ENCODE peak calls at places on chromosome 14, in five cellular contexts. I, O, C, H and Q are unnamed samples.

GRCh38 chr14:76720382-76720813 is 40.9 kb upstream of the VASH1 start:
- DNase-seq in I (no peak), O (peak; percentile 78), C (peak; percentile 90), H (no peak), Q (no peak)

GRCh38 chr14:72126561-72126960 is 194.3 kb downstream of the RGS6 start:
- DNase-seq in I (no peak), O (no peak), C (no peak), H (no peak), Q (no peak)

GRCh38 chr14:39265741-39266588 is 32.2 kb downstream of the MIA2 start:
- DNase-seq in I (no peak), O (no peak), C (no peak), H (no peak), Q (no peak)

GRCh38 chr14:102819176-102819628 is 42.0 kb downstream of the TRAF3 start:
- DNase-seq in I (peak; percentile 21), O (no peak), C (no peak), H (peak; percentile 31), Q (peak; percentile 23)

GRCh38 chr14:91354221-91354916 is 63.3 kb downstream of the CCDC88C start:
- DNase-seq in I (no peak), O (no peak), C (peak; percentile 57), H (no peak), Q (no peak)

GRCh38 chr14:60328588-60328987 is 79.6 kb downstream of the PPM1A start:
- DNase-seq in I (no peak), O (no peak), C (no peak), H (no peak), Q (no peak)

GRCh38 chr14:58455593-58456265 is 28.2 kb downstream of the KIAA0586 start:
- DNase-seq in I (no peak), O (no peak), C (no peak), H (no peak), Q (no peak)

GRCh38 chr14:32329690-32330290 is 692 bp downstream of the AKAP6 start:
- DNase-seq in I (no peak), O (no peak), C (no peak), H (no peak), Q (no peak)

GRCh38 chr14:49621114-49621881 is 699 bp downstream of the MGAT2 start:
- DNase-seq in I (no peak), O (peak; percentile 68), C (peak; percentile 84), H (peak; percentile 29), Q (peak; percentile 9)

GRCh38 chr14:23513005-23513412 is 38.6 kb downstream of the ZFHX2 start:
- DNase-seq in I (no peak), O (no peak), C (no peak), H (no peak), Q (no peak)

GRCh38 chr14:98752660-98753059 is 519.3 kb downstream of the BCL11B start:
- DNase-seq in I (no peak), O (no peak), C (no peak), H (no peak), Q (no peak)

GRCh38 chr14:96799489-96800056 is 2.4 kb downstream of the VRK1 start:
- DNase-seq in I (no peak), O (no peak), C (no peak), H (no peak), Q (no peak)

GRCh38 chr14:50335989-50336391 is 23.9 kb downstream of the DMAC2L start:
- DNase-seq in I (no peak), O (no peak), C (peak; percentile 25), H (no peak), Q (no peak)

GRCh38 chr14:73754911-73755360 is 40.8 kb upstream of the PNMA1 start:
- DNase-seq in I (no peak), O (peak; percentile 60), C (peak; percentile 66), H (no peak), Q (no peak)

GRCh38 chr14:102187583-102188001 is 47.9 kb downstream of the WDR20 start:
- DNase-seq in I (no peak), O (no peak), C (no peak), H (no peak), Q (no peak)

GRCh38 chr14:61510736-61511557 is 184.4 kb upstream of the HIF1A start:
- DNase-seq in I (no peak), O (no peak), C (no peak), H (no peak), Q (no peak)

GRCh38 chr14:91946313-91947195 is 940 bp downstream of the FBLN5 start:
- DNase-seq in I (no peak), O (no peak), C (no peak), H (no peak), Q (no peak)

GRCh38 chr14:89469210-89470198 is 52.5 kb upstream of the FOXN3 start:
- DNase-seq in I (no peak), O (no peak), C (no peak), H (no peak), Q (no peak)

GRCh38 chr14:58871972-58872530 is 234.3 kb downstream of the DACT1 start:
- DNase-seq in I (no peak), O (no peak), C (no peak), H (no peak), Q (no peak)

GRCh38 chr14:64191756-64192155 is 102.4 kb downstream of the ESR2 start:
- DNase-seq in I (no peak), O (no peak), C (no peak), H (no peak), Q (no peak)

GRCh38 chr14:99215277-99215676 is 56.7 kb downstream of the BCL11B start:
- DNase-seq in I (no peak), O (no peak), C (no peak), H (no peak), Q (no peak)

GRCh38 chr14:25053585-25053984 is 3.6 kb upstream of the STXBP6 start:
- DNase-seq in I (no peak), O (no peak), C (no peak), H (no peak), Q (no peak)

GRCh38 chr14:103144085-103144484 is 20.8 kb downstream of the TNFAIP2 start:
- DNase-seq in I (no peak), O (no peak), C (no peak), H (no peak), Q (no peak)

GRCh38 chr14:68466491-68466977 is 326.3 kb downstream of the ZFP36L1 start:
- DNase-seq in I (no peak), O (no peak), C (no peak), H (no peak), Q (no peak)

GRCh38 chr14:93984987-93985410 is 8.6 kb upstream of the ASB2 start:
- DNase-seq in I (no peak), O (no peak), C (no peak), H (no peak), Q (no peak)

GRCh38 chr14:95935228-95935822 is 58.7 kb downstream of the TUNAR start:
- DNase-seq in I (no peak), O (no peak), C (no peak), H (peak; percentile 7), Q (no peak)

GRCh38 chr14:45868377-45868776 is 615.4 kb upstream of the MIS18BP1 start:
- DNase-seq in I (no peak), O (no peak), C (no peak), H (no peak), Q (no peak)

GRCh38 chr14:94021416-94022157 is 4.6 kb upstream of the OTUB2 start:
- DNase-seq in I (no peak), O (no peak), C (no peak), H (no peak), Q (no peak)

GRCh38 chr14:99635116-99635515 is 9.8 kb upstream of the HHIPL1 start:
- DNase-seq in I (no peak), O (no peak), C (no peak), H (no peak), Q (no peak)

GRCh38 chr14:44529026-44529425 is 21.9 kb upstream of the FSCB start:
- DNase-seq in I (no peak), O (no peak), C (no peak), H (no peak), Q (no peak)

GRCh38 chr14:100786820-100787219 is 39.1 kb upstream of the MEG3 start:
- DNase-seq in I (no peak), O (no peak), C (no peak), H (no peak), Q (no peak)
- H3K27me3 ChIP-seq in I (no peaks in the 10 kb centered on the region), O (no peaks in the 10 kb centered on the region), C (no peaks in the 10 kb centered on the region), H (no peaks in the 10 kb centered on the region), Q (no peaks in the 10 kb centered on the region)

GRCh38 chr14:31241450-31242114 is 34.0 kb upstream of the HECTD1 start:
- DNase-seq in I (no peak), O (no peak), C (peak; percentile 23), H (no peak), Q (no peak)
- H3K4me3 ChIP-seq in I (no peak overlapping the region), O (no peak overlapping the region), C (no peak overlapping the region), H (no peak overlapping the region), Q (no peak overlapping the region)

GRCh38 chr14:87097021-87097420 is 896.0 kb downstream of the GALC start:
- DNase-seq in I (no peak), O (no peak), C (no peak), H (no peak), Q (no peak)
- H3K27ac ChIP-seq in I (no peak overlapping the region), O (no peak overlapping the region), C (no peak overlapping the region), H (no peak overlapping the region), Q (no peak overlapping the region)

DNA sequence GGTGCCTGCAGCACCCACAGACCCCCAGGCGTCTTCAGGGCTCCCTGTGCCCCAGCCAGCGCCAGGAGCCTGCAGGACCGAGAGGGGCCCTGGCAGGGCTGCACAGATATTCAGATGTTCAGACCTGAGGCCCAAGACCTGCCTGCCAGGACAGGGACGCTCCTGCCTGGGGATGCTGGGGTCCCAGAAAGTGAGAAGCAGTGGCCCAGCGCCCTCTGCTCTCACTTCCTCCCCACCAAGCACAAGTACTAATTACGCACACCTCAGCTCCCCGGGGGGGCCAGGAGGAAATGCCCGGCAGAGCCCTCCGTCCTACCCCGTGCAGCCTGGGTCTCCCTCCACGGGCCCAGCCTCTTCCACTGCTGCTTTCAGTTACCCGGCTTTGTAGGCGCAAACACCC is 28.8 kb upstream of the INF2 start:
- DNase-seq in I (no peak), O (no peak), C (no peak), H (no peak), Q (no peak)
- H3K27me3 ChIP-seq in I (peaks cover 7% of the 10 kb centered on the region), O (no peaks in the 10 kb centered on the region), C (no peaks in the 10 kb centered on the region), H (peaks cover 5% of the 10 kb centered on the region), Q (peaks cover 7% of the 10 kb centered on the region)

GRCh38 chr14:104887623-104888488 is 22.8 kb downstream of the CEP170B start:
- DNase-seq in I (no peak), O (peak; percentile 42), C (no peak), H (no peak), Q (no peak)
- H3K4me3 ChIP-seq in I (no peak overlapping the region), O (no peak overlapping the region), C (no peak overlapping the region), H (no peak overlapping the region), Q (no peak overlapping the region)

GRCh38 chr14:65229431-65230286 is 127.3 kb upstream of the MAX start:
- DNase-seq in I (peak; percentile 18), O (peak; percentile 53), C (peak; percentile 35), H (peak; percentile 40), Q (no peak)
- H3K27ac ChIP-seq in I (no peak overlapping the region), O (peak overlapping the region; percentile 8), C (peak overlapping the region; percentile 79), H (peak overlapping the region; percentile 22), Q (peak overlapping the region; percentile 29)